ENCODE peak calls at places on chromosome 3, in four cellular contexts. Y, I, U and K are unnamed samples.
A peak's percentile ranks its signal among the peaks of the same experiment; 100 is the strongest.

GRCh38 chr3:72606005-72606800 is 242.0 kb downstream of the SHQ1 start:
- DNase-seq in Y (no peak), U (no peak), I (no peak), K (no peak)

GRCh38 chr3:39146611-39147373 is 6.6 kb downstream of the CSRNP1 start:
- DNase-seq in U (no peak), I (peak; percentile 77), Y (peak; percentile 85), K (no peak)

GRCh38 chr3:77254967-77255831 is 215.3 kb downstream of the ROBO2 start:
- DNase-seq in Y (peak; percentile 6), U (peak; percentile 80), I (no peak), K (peak; percentile 62)

GRCh38 chr3:42572278-42572677 is 9.5 kb downstream of the SEC22C start:
- DNase-seq in I (peak; percentile 41), U (peak; percentile 69), Y (peak; percentile 28), K (peak; percentile 81)

GRCh38 chr3:129553771-129554170 is 10.8 kb downstream of the H1-8 start:
- DNase-seq in I (no peak), U (no peak), Y (no peak), K (no peak)

GRCh38 chr3:63193647-63194046 is 84.5 kb upstream of the SYNPR start:
- DNase-seq in U (peak; percentile 64), Y (no peak), I (peak; percentile 3), K (peak; percentile 8)

GRCh38 chr3:45387171-45387570 is 1.2 kb upstream of the LARS2 start:
- DNase-seq in I (no peak), Y (no peak), U (no peak), K (no peak)

GRCh38 chr3:63814300-63814699 is 4.8 kb upstream of the C3orf49 start:
- DNase-seq in U (peak; percentile 43), Y (no peak), I (no peak), K (peak; percentile 39)

GRCh38 chr3:196219194-196219969 is 3.0 kb downstream of the SLC51A start:
- DNase-seq in I (no peak), U (peak; percentile 33), Y (peak; percentile 76), K (peak; percentile 45)

GRCh38 chr3:74624301-74624700 is 9.8 kb upstream of the CNTN3 start:
- DNase-seq in Y (no peak), U (no peak), I (no peak), K (no peak)

GRCh38 chr3:28905798-28906197 is 375.1 kb upstream of the RBMS3 start:
- DNase-seq in I (no peak), Y (no peak), U (no peak), K (no peak)

GRCh38 chr3:142180761-142181362 is 31.5 kb upstream of the TFDP2 start:
- DNase-seq in U (peak; percentile 58), Y (peak; percentile 13), I (peak; percentile 4), K (peak; percentile 57)

GRCh38 chr3:170690133-170690981 is 104.5 kb upstream of the SLC7A14 start:
- DNase-seq in U (peak; percentile 76), Y (no peak), I (peak; percentile 34), K (peak; percentile 77)

GRCh38 chr3:125039897-125040175 is 16.0 kb downstream of the HEG1 start:
- DNase-seq in I (no peak), Y (no peak), U (no peak), K (no peak)

GRCh38 chr3:196988241-196989029 is 19.8 kb upstream of the PIGZ start:
- DNase-seq in U (peak; percentile 65), Y (no peak), I (peak; percentile 56), K (peak; percentile 81)

GRCh38 chr3:183116051-183116614 is 16.8 kb upstream of the MCCC1 start:
- DNase-seq in I (no peak), U (peak; percentile 97), Y (no peak), K (peak; percentile 92)

GRCh38 chr3:146326875-146327543 is 76.1 kb upstream of the PLSCR4 start:
- DNase-seq in Y (no peak), I (peak; percentile 35), U (peak; percentile 34), K (peak; percentile 8)

GRCh38 chr3:104779324-104779723 is 587.4 kb upstream of the ALCAM start:
- DNase-seq in Y (no peak), I (no peak), U (no peak), K (no peak)

GRCh38 chr3:107657971-107658370 is 135.2 kb downstream of the BBX start:
- DNase-seq in I (no peak), Y (no peak), U (no peak), K (no peak)

GRCh38 chr3:43128458-43128857 is 22.6 kb upstream of the POMGNT2 start:
- DNase-seq in I (no peak), Y (no peak), U (no peak), K (no peak)

GRCh38 chr3:100516232-100516631 is 23.8 kb downstream of the TMEM45A start:
- DNase-seq in I (no peak), U (no peak), Y (no peak), K (no peak)

GRCh38 chr3:9074079-9074478 is 110.8 kb upstream of the RAD18 start:
- DNase-seq in U (no peak), I (no peak), Y (no peak), K (no peak)

GRCh38 chr3:52851348-52851747 is 16.5 kb upstream of the MUSTN1 start:
- DNase-seq in I (peak; percentile 38), Y (peak; percentile 38), U (peak; percentile 77), K (peak; percentile 90)

GRCh38 chr3:41000471-41000870 is 198.8 kb upstream of the CTNNB1 start:
- DNase-seq in U (no peak), Y (no peak), I (no peak), K (no peak)

GRCh38 chr3:12394516-12395271 is 89.6 kb upstream of the TSEN2 start:
- DNase-seq in Y (no peak), I (no peak), U (no peak), K (no peak)

GRCh38 chr3:53238051-53238850 is 17.6 kb downstream of the TKT start:
- DNase-seq in U (no peak), Y (peak; percentile 90), I (peak; percentile 60), K (peak; percentile 35)

GRCh38 chr3:52507359-52507758 is 12.2 kb downstream of the STAB1 start:
- DNase-seq in Y (peak; percentile 55), U (peak; percentile 66), I (no peak), K (peak; percentile 71)

GRCh38 chr3:188584162-188584529 is 430.2 kb downstream of the LPP start:
- DNase-seq in I (no peak), Y (peak; percentile 9), U (no peak), K (no peak)

GRCh38 chr3:188581365-188581764 is 427.4 kb downstream of the LPP start:
- DNase-seq in I (no peak), U (no peak), Y (no peak), K (no peak)

GRCh38 chr3:188584958-188585689 is 431.2 kb downstream of the LPP start:
- DNase-seq in U (peak; percentile 38), I (no peak), Y (no peak), K (no peak)

GRCh38 chr3:188581791-188582190 is 427.8 kb downstream of the LPP start:
- DNase-seq in U (no peak), I (no peak), Y (no peak), K (no peak)

GRCh38 chr3:188583476-188584161 is 429.7 kb downstream of the LPP start:
- DNase-seq in U (no peak), Y (no peak), I (no peak), K (no peak)
- H3K4me3 ChIP-seq in U (no peak overlapping the region), Y (no peak overlapping the region), I (no peak overlapping the region), K (no peak overlapping the region)

DNA sequence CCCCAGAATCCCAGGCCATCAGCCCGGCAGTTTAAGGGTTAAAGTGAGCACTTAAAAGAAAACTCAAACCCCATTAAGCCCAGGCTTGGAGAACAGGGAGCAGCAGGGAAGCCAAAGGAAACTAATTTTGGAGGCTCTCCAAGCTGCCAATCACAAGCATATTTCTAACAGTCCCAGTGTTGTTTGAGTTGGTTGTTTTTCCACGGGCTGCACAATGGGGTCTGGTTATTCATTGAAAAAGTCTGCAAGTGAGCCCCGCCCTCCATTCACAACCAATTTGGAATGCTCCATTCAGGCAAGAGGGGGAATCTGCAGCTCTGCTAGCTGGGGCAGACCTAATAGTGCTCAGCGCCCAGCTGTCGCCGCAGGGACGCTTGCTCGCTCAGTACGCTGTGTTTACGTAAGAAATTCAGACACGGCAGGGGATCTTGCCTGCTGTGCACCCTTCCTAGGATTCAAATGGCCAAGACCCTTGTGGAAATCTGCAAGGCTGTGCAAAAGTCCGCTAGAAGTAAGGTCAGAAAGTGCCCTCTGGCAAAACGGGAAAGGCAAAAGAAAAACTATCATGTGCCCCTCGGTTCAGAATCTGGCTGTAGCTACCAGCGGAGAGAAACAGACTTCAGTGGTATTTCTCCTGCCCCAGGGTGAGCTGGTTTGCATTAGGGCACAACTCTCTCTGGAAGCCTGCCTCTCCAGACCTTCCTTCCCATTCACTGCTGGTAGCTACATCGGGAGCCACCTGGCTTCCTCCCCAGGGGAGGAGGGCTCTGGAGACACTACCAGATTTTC is 11.0 kb downstream of the ETV5 start:
- DNase-seq in I (peak; percentile 64), U (peak; percentile 95), Y (peak; percentile 93), K (peak; percentile 79)
- H3K4me3 ChIP-seq in I (peak overlapping the region; percentile 5), U (peak overlapping the region; percentile 55), Y (peak overlapping the region; percentile 52), K (peak overlapping the region; percentile 26)

GRCh38 chr3:160676547-160677303 is at the start of gene ARL14:
- DNase-seq in Y (peak; percentile 75), U (no peak), I (peak; percentile 89), K (no peak)
- H3K4me3 ChIP-seq in Y (peak within 1 kb of the TSS; percentile 48), U (no peak within 1 kb of the TSS), I (peak within 1 kb of the TSS; percentile 33), K (no peak within 1 kb of the TSS)

GRCh38 chr3:66320390-66320789 is 99.6 kb downstream of the SLC25A26 start:
- DNase-seq in Y (no peak), U (no peak), I (no peak), K (no peak)
- H3K4me3 ChIP-seq in Y (no peak overlapping the region), U (no peak overlapping the region), I (no peak overlapping the region), K (no peak overlapping the region)

DNA sequence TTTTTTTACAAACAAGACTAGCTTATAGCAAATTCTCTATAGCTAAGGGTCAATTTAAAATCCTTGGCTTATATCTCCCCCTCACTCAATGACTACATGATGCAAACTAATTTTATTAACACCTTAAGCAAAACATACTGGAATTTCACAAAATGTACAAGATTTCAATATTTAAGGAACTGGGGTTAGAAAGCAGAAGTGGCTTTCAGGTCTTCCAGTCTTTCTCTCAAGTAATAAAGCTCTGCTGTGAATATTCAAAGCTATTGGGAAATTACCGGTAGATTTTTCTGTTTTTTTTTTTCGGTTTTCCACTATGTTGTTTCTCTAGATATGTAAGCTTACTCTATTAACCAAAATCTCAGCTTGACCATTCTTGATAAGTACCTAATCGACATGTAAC is 3.9 kb downstream of the EPM2AIP1 start:
- DNase-seq in Y (no peak), U (no peak), I (no peak), K (no peak)
- H3K4me3 ChIP-seq in Y (no peak overlapping the region), U (peak overlapping the region; percentile 66), I (no peak overlapping the region), K (no peak overlapping the region)

DNA sequence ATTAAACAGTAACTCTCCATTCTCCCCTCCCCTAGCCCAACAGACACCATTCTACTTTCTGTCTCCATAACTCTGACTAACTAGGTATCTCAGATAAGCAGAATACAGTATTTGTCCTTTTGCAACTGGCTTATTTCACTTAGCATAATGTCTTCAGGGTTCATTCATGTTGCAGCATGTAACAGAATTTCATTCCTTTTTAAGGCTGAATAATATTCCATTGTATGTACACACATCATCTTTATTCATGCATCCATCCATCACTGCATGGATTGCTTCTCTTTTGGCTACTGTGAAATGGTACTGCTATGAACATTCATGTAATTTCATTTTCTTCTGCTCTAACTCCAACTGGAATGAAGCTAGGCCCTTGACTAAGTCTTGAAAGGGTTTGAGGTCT is 2.0 kb upstream of the PTPN23 start:
- DNase-seq in U (no peak), I (no peak), Y (no peak), K (no peak)
- H3K4me3 ChIP-seq in U (no peak overlapping the region), I (no peak overlapping the region), Y (peak overlapping the region; percentile 66), K (no peak overlapping the region)